ENCODE peak calls at places on chromosomes 16 and 17, in eight cellular contexts. N is HAP-1; E is breast epithelium; H is IMR-90; L is CD4-positive, alpha-beta memory T cell; G is MM.1S; Q is pancreas; X is aorta. Y is an unnamed sample. For H3K4me1, the result is how much of the 10 kb centered on the place peaks cover.

GRCh38 chr16:51538707-51539604 is 387.9 kb upstream of the SALL1 start:
- DNase-seq in N (no peak), E (no peak), H (peak), L (no peak), G (no peak), Q (no peak), X (no peak), Y (no peak)

GRCh38 chr16:8645141-8645521 is 23.6 kb downstream of the METTL22 start:
- DNase-seq in N (no peak), E (no peak), H (no peak), L (no peak), G (no peak), Q (no peak), X (no peak), Y (no peak)

GRCh38 chr16:49492090-49492801 is 118.6 kb downstream of the C16orf78 start:
- DNase-seq in N (peak), E (peak), H (no peak), L (no peak), G (peak), Q (peak), X (peak), Y (peak)

GRCh38 chr16:54285414-54286066 is 1.0 kb downstream of the IRX3 start:
- DNase-seq in N (no peak), E (peak), H (no peak), L (no peak), G (no peak), Q (no peak), X (no peak), Y (no peak)

GRCh38 chr16:79286646-79287423 is 313.7 kb downstream of the MAF start:
- DNase-seq in N (no peak), E (no peak), H (no peak), L (peak), G (peak), Q (peak), X (peak), Y (no peak)

GRCh38 chr17:79251824-79252223 is 177.2 kb downstream of the ENGASE start:
- DNase-seq in N (no peak), E (no peak), H (no peak), L (no peak), G (no peak), Q (no peak), X (no peak), Y (no peak)

GRCh38 chr17:1188812-1189211 is 9.0 kb upstream of the ABR start:
- DNase-seq in N (no peak), E (peak), H (peak), L (no peak), G (no peak), Q (peak), X (peak), Y (no peak)

GRCh38 chr17:600576-601301 is 113.9 kb downstream of the VPS53 start:
- DNase-seq in N (no peak), E (no peak), H (peak), L (no peak), G (no peak), Q (no peak), X (no peak), Y (no peak)

GRCh38 chr16:82195917-82196494 is 26.0 kb upstream of the MPHOSPH6 start:
- DNase-seq in N (no peak), E (no peak), H (no peak), L (no peak), G (no peak), Q (no peak), X (no peak), Y (no peak)

GRCh38 chr17:4329838-4330237 is 36.6 kb downstream of the UBE2G1 start:
- DNase-seq in N (no peak), E (no peak), H (peak), L (no peak), G (no peak), Q (no peak), X (no peak), Y (no peak)

GRCh38 chr17:65121916-65122821 is 15.0 kb upstream of the RGS9 start:
- DNase-seq in N (no peak), E (no peak), H (no peak), L (no peak), G (peak), Q (no peak), X (no peak), Y (no peak)
- H3K4me3 ChIP-seq in N (peak), E (peak), H (no peak), L (no peak), G (peak), Q (peak), X (peak), Y (peak)

GRCh38 chr17:77216435-77216980 is 75.7 kb downstream of the SEC14L1 start:
- DNase-seq in N (no peak), E (no peak), H (no peak), L (no peak), G (peak), Q (no peak), X (no peak), Y (no peak)
- H3K4me1 ChIP-seq in N (under half), E (under half), H (under half), L (under half), G (under half), Q (under half), X (under half), Y (under half)

DNA sequence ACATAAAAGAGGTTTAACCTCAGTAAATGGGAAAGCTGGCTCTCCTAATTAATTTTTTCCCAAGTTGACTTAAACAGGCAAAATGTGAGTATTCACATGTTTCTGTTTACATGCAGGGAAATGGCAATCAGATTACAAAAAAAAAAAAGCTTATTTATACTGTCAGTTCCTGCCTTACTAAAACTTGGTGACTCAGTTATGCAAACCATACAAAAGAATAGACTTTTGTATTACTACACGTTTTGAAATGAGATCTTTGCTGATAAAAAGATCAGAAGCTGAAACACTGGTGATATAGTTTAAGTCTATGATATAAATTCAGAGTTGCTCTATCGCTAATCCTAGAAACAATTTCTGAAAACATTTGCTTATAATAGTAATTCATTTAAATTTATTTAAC is 9.4 kb upstream of the KCNJ2 start:
- DNase-seq in N (no peak), E (no peak), H (peak), L (no peak), G (no peak), Q (no peak), X (no peak), Y (no peak)
- H3K4me3 ChIP-seq in N (no peak), E (no peak), H (no peak), L (no peak), G (no peak), Q (no peak), X (no peak), Y (no peak)

GRCh38 chr17:40535438-40535837 is 29.8 kb downstream of the CCR7 start:
- DNase-seq in N (no peak), E (no peak), H (no peak), L (no peak), G (no peak), Q (no peak), X (no peak), Y (no peak)
- H3K4me1 ChIP-seq in N (under half), E (under half), H (under half), L (half or more), G (under half), Q (under half), X (under half), Y (half or more)

GRCh38 chr16:3295209-3295608 is 10.0 kb downstream of the TIGD7 start:
- DNase-seq in N (no peak), E (no peak), H (no peak), L (no peak), G (no peak), Q (no peak), X (no peak), Y (no peak)
- H3K4me3 ChIP-seq in N (no peak), E (peak), H (no peak), L (no peak), G (no peak), Q (no peak), X (no peak), Y (no peak)

GRCh38 chr16:89384282-89384681 is 106.1 kb downstream of the ANKRD11 start:
- DNase-seq in N (no peak), E (no peak), H (no peak), L (no peak), G (no peak), Q (no peak), X (no peak), Y (no peak)

GRCh38 chr16:89386786-89387185 is 103.6 kb downstream of the ANKRD11 start:
- DNase-seq in N (no peak), E (no peak), H (no peak), L (no peak), G (no peak), Q (no peak), X (no peak), Y (no peak)

GRCh38 chr16:89385712-89386111 is 104.6 kb downstream of the ANKRD11 start:
- DNase-seq in N (no peak), E (no peak), H (no peak), L (no peak), G (no peak), Q (no peak), X (no peak), Y (no peak)

GRCh38 chr16:89388536-89388935 is 101.8 kb downstream of the ANKRD11 start:
- DNase-seq in N (no peak), E (no peak), H (no peak), L (no peak), G (no peak), Q (no peak), X (no peak), Y (no peak)

DNA sequence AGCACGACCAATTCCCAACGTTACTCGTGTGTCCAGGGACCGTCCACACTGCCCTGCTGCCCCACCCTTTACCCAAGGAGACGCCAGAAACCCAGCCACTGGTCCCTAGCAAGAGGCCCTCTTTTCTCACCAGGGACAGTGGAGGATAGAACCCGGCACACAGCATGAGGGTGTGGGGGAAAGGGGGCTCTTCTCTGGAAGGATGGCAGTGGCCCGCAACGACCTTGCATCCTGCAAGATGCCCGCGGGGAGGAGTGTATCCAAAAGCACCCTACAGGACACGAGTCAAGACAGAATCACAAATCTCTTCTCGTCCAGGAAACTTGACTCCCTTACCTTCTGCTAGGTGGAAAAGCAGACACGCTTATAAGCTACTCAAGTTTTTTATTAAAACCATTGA is 104.0 kb downstream of the ANKRD11 start:
- DNase-seq in N (no peak), E (no peak), H (no peak), L (no peak), G (no peak), Q (no peak), X (no peak), Y (no peak)
- H3K4me1 ChIP-seq in N (under half), E (under half), H (under half), L (half or more), G (under half), Q (under half), X (under half), Y (half or more)

GRCh38 chr17:50925296-50925891 is 59.2 kb upstream of the TOB1 start:
- DNase-seq in N (no peak), E (no peak), H (no peak), L (no peak), G (peak), Q (no peak), X (no peak), Y (no peak)

GRCh38 chr17:50924800-50925199 is 58.6 kb upstream of the TOB1 start:
- DNase-seq in N (no peak), E (no peak), H (no peak), L (no peak), G (no peak), Q (no peak), X (no peak), Y (no peak)

GRCh38 chr17:50928662-50929061 is 62.5 kb upstream of the TOB1 start:
- DNase-seq in N (no peak), E (no peak), H (no peak), L (no peak), G (no peak), Q (no peak), X (no peak), Y (no peak)

GRCh38 chr17:50926523-50926922 is 60.4 kb upstream of the TOB1 start:
- DNase-seq in N (no peak), E (no peak), H (no peak), L (no peak), G (no peak), Q (no peak), X (no peak), Y (no peak)

DNA sequence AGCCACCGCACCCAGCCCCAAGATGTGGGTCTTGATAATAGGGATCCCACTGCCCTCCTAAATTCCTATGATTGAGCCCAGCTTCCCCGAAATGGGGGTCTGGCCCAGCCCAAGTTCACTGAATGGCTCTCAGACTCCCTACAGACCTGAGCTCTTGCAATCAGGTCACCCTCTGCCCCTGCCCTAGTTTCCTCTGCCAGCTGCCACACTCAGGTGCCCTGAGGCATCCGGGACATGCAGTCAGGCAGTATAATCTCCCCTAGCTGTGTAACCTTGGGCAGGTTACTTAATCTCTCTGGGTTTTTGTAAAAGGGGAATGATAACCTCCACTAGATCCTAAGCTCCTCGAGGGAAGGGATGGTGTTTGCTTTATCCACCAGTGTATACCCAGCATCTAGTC is 61.1 kb upstream of the TOB1 start:
- DNase-seq in N (no peak), E (no peak), H (no peak), L (no peak), G (no peak), Q (no peak), X (no peak), Y (no peak)
- H3K4me3 ChIP-seq in N (no peak), E (no peak), H (no peak), L (no peak), G (no peak), Q (no peak), X (no peak), Y (no peak)

Y was measured in naive thymus-derived CD4-positive, alpha-beta T cell.